ENCODE peak calls at places on chromosomes 4 and X, in eight cellular contexts. L is IMR-90, B is heart left ventricle, H is spleen, T is ascending aorta, N is K562, M is uterus, O is upper lobe of left lung. V is an unnamed sample.

GRCh38 chrX:70254063-70254400 is 6.0 kb downstream of the P2RY4 start:
- DNase-seq in L (no peak), B (no peak), H (no peak), T (no peak), N (no peak), M (no peak), O (no peak), V (no peak)

GRCh38 chr4:55545133-55545532 is 1.6 kb downstream of the CLOCK start:
- DNase-seq in L (peak; percentile 28), B (no peak), H (no peak), T (no peak), N (no peak), M (no peak), O (no peak), V (no peak)

GRCh38 chr4:2923141-2923551 is 40.1 kb downstream of the NOP14 start:
- DNase-seq in L (peak; percentile 55), B (no peak), H (no peak), T (peak; percentile 47), N (no peak), M (no peak), O (peak; percentile 56), V (no peak)

GRCh38 chr4:111020961-111021360 is 398.1 kb upstream of the PITX2 start:
- DNase-seq in L (no peak), B (no peak), H (no peak), T (no peak), N (no peak), M (no peak), O (no peak), V (no peak)

GRCh38 chr4:150525321-150525868 is 56.6 kb upstream of the MAB21L2 start:
- DNase-seq in L (no peak), B (no peak), H (no peak), T (no peak), N (no peak), M (no peak), O (no peak), V (no peak)

GRCh38 chr4:138911903-138912713 is 103.5 kb upstream of the NOCT start:
- DNase-seq in L (no peak), B (no peak), H (no peak), T (no peak), N (no peak), M (no peak), O (peak; percentile 65), V (no peak)

GRCh38 chr4:173257732-173258717 is 76.1 kb downstream of the HMGB2 start:
- DNase-seq in L (peak; percentile 74), B (peak; percentile 57), H (no peak), T (peak; percentile 69), N (peak; percentile 49), M (peak; percentile 67), O (peak; percentile 56), V (peak; percentile 77)

GRCh38 chr4:91359714-91360051 is 944.1 kb upstream of the GRID2 start:
- DNase-seq in L (no peak), B (no peak), H (no peak), T (no peak), N (no peak), M (no peak), O (no peak), V (no peak)

GRCh38 chr4:155785828-155786227 is 27.0 kb downstream of the GUCY1B1 start:
- DNase-seq in L (no peak), B (no peak), H (no peak), T (no peak), N (no peak), M (no peak), O (peak; percentile 42), V (no peak)

GRCh38 chrX:1656379-1656778 is 41.5 kb downstream of the ASMT start:
- DNase-seq in L (no peak), B (no peak), H (no peak), T (no peak), N (no peak), M (no peak), O (no peak), V (no peak)

GRCh38 chrX:43551590-43551989 is 104.5 kb upstream of the MAOA start:
- DNase-seq in L (no peak), B (peak; percentile 5), H (no peak), T (no peak), N (no peak), M (no peak), O (no peak), V (no peak)

GRCh38 chr4:111776546-111776945 is 368.7 kb upstream of the FAM241A start:
- DNase-seq in L (no peak), B (no peak), H (no peak), T (no peak), N (no peak), M (no peak), O (no peak), V (no peak)

GRCh38 chr4:182143822-182144620 is 99.2 kb upstream of the TENM3 start:
- DNase-seq in L (peak; percentile 83), B (no peak), H (no peak), T (no peak), N (no peak), M (peak; percentile 36), O (no peak), V (peak; percentile 66)

GRCh38 chr4:13178621-13179020 is 305.5 kb downstream of the RAB28 start:
- DNase-seq in L (no peak), B (no peak), H (no peak), T (no peak), N (no peak), M (no peak), O (no peak), V (no peak)

GRCh38 chr4:143641406-143641805 is 59.1 kb downstream of the FREM3 start:
- DNase-seq in L (no peak), B (no peak), H (no peak), T (no peak), N (no peak), M (no peak), O (no peak), V (no peak)

GRCh38 chr4:184163813-184164212 is 53.9 kb downstream of the ENPP6 start:
- DNase-seq in L (peak; percentile 6), B (peak; percentile 50), H (no peak), T (no peak), N (peak; percentile 47), M (peak; percentile 27), O (peak; percentile 79), V (peak; percentile 74)

GRCh38 chrX:8033175-8033574 is 106.0 kb upstream of the PNPLA4 start:
- DNase-seq in L (no peak), B (no peak), H (no peak), T (no peak), N (no peak), M (no peak), O (no peak), V (no peak)

DNA sequence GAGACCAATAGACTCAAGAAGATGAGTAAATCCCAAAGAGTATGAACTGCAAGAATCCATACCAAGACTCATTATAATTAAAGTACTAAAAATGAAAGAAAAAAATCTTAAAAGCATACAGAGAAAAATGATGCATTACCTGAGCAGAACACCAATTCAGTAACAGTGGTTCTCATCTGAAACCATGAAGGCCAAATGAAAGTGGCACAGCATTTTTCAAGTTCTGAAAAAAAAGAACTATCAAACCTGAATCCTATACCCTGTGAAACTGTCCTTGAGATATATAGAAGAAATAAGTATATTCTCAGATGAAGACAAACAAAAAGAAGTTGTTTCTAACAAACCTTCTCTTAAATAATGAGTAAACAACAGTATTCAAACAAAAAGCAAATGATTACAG is 39.6 kb upstream of the TMPRSS11A start:
- DNase-seq in L (no peak), B (no peak), H (no peak), T (no peak), N (no peak), M (no peak), O (no peak), V (no peak)
- H3K9me3 ChIP-seq in L (no peaks in the 10 kb centered on the region), B (no peaks in the 10 kb centered on the region), H (peaks cover 8% of the 10 kb centered on the region), T (no peaks in the 10 kb centered on the region), N (no peaks in the 10 kb centered on the region), M (peaks cover 3% of the 10 kb centered on the region), O (no peaks in the 10 kb centered on the region), V (no peaks in the 10 kb centered on the region)

DNA sequence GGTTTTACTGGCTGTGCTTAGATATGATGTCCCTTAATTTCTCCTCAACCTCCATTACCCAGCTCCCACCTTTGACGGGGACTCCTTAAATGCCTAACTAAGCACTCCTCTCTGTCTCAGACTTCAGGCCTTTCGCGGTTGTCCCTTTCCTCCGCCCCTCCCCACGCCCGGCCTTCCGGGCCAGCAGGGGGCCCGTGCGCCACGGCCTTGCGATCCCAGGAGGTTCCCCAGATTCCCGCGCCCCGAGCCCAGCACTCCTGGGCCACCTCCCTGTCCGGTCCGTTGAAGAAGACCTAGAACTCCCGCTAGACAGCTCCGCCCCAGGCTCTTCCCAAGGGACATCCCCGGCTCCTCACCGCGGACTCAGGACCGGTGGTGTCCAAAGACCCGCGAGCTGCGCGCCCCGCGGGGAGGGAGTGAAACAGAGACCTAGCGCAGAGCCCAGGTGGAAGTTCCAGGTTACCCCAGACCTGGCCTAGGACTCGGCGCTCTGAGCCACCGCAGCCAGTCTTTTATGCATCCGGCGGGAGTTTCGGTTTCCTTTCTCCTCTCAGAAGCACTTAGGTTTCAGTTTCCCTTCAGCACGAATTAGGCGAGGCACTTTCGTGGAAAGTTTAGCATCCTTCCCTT is at the start of gene DDX60:
- DNase-seq in L (peak; percentile 73), B (peak; percentile 82), H (peak; percentile 94), T (peak; percentile 84), N (peak; percentile 7), M (peak; percentile 76), O (peak; percentile 84), V (peak; percentile 81)
- TF ChIP-seq CTCF in L (peak; percentile 40), B (peak; percentile 47), H (peak; percentile 55), T (peak; percentile 38), N (no peak), M (peak; percentile 33), O (peak; percentile 36), V (peak; percentile 25)

DNA sequence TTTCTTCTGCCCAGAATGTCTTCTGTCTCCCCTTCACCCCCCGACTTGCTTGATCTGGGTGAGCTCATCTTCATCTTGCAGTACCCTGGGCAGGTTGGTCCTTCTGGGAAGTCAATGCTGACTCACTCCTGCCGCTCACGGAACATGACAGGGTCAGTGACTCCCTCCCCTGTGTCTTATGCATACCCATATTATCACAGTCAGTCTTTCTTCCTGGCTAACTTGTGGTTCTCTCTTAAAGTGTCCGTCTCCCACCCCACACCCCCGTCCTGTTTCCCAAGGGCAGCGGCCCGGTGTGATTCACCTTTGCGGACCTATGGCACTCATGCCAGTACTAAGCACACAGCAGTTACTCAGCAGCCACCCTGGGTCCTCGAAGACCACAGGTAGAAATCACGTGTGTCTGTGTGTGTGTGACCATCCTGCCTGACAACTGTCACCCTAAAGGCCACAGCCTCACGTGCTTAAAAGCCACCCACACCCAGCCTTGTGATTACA is 17.7 kb downstream of the IQSEC2 start:
- DNase-seq in L (peak; percentile 71), B (no peak), H (peak; percentile 54), T (no peak), N (peak; percentile 72), M (no peak), O (no peak), V (no peak)
- H3K4me3 ChIP-seq in L (no peak overlapping the region), B (no peak overlapping the region), H (no peak overlapping the region), T (no peak overlapping the region), N (no peak overlapping the region), M (no peak overlapping the region), O (no peak overlapping the region), V (no peak overlapping the region)

GRCh38 chr4:99863-100262 is 24.4 kb upstream of the ZNF718 start:
- DNase-seq in L (no peak), B (no peak), H (no peak), T (no peak), N (no peak), M (no peak), O (no peak), V (no peak)

GRCh38 chr4:98386-98785 is 25.9 kb upstream of the ZNF718 start:
- DNase-seq in L (no peak), B (no peak), H (no peak), T (no peak), N (no peak), M (no peak), O (no peak), V (no peak)
- H3K9me3 ChIP-seq in L (peaks cover 52% of the 10 kb centered on the region), B (peaks cover 78% of the 10 kb centered on the region), H (peaks cover 100% of the 10 kb centered on the region), T (peaks cover 69% of the 10 kb centered on the region), N (peaks cover 3% of the 10 kb centered on the region), M (peaks cover 49% of the 10 kb centered on the region), O (peaks cover 72% of the 10 kb centered on the region), V (no peaks in the 10 kb centered on the region)